ENCODE peak calls at places on chromosome 1, in five cellular contexts. V, R, K, U and Q are unnamed samples.
A peak's percentile ranks its signal among the peaks of the same experiment; 100 is the strongest.

GRCh38 chr1:1200876-1201810 is 5.2 kb downstream of the TNFRSF18 start:
- DNase-seq in V (peak; percentile 54), R (peak; percentile 82), K (peak; percentile 72), U (peak; percentile 54), Q (peak; percentile 49)

GRCh38 chr1:243639027-243639658 is 210.9 kb downstream of the AKT3 start:
- DNase-seq in V (no peak), R (no peak), K (no peak), U (no peak), Q (no peak)

GRCh38 chr1:235763962-235764361 is 102.7 kb downstream of the LYST start:
- DNase-seq in V (no peak), R (no peak), K (no peak), U (no peak), Q (no peak)

GRCh38 chr1:29758764-29759499 is 522.6 kb downstream of the PTPRU start:
- DNase-seq in V (no peak), R (no peak), K (no peak), U (no peak), Q (no peak)

GRCh38 chr1:181391297-181391905 is 91.9 kb upstream of the CACNA1E start:
- DNase-seq in V (no peak), R (no peak), K (no peak), U (no peak), Q (no peak)

GRCh38 chr1:119286587-119287181 is 81.9 kb upstream of the HAO2 start:
- DNase-seq in V (no peak), R (no peak), K (no peak), U (peak; percentile 25), Q (no peak)

GRCh38 chr1:234613128-234613875 is 3.3 kb upstream of the IRF2BP2 start:
- DNase-seq in V (no peak), R (no peak), K (no peak), U (no peak), Q (no peak)

GRCh38 chr1:210394281-210394798 is 65.6 kb downstream of the HHAT start:
- DNase-seq in V (no peak), R (no peak), K (no peak), U (no peak), Q (no peak)

GRCh38 chr1:57254006-57254405 is 169.9 kb downstream of the DAB1 start:
- DNase-seq in V (no peak), R (no peak), K (no peak), U (no peak), Q (no peak)

DNA sequence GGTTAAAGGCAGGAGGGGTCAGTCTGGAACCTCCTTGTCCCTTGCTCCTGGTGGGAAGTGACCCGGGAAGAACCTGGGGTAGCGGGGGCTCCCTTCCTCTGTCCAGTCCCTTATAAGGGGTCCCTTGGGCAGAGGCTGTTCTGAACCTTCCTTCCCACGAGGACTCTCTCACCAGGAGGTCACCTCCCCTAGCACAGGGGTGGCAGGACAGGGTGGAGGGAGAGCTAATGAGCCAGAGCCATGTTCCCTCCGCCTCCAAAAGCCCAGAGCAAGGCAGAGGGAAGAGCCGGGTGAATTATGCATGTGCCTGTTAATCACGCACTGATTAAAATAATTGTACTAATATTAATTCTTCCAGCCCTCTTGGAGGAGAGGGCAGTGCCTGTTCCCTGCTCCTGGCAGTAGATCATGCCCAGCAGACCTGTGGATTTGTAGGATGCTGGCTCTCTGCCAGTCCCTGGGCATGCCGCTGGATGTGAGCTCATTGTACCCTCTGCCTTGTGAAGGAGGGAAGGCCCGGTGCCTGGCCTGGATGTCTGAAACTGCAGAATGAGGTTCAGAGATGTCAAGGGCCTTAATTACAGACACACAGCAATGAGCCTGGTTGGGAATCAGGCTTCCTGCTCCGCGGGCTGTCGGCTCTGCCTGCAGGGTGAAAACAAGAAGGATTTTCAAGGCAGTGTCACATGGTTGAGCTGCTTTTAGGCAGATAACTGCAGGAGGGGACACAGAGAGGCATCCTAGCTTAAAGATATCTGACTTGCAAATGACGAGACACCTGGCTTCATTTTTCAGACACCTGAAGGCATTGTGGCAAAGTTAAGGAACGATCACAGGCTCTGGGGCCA is 68.2 kb downstream of the IGSF21 start:
- DNase-seq in V (no peak), R (no peak), K (no peak), U (no peak), Q (peak; percentile 40)
- H3K27ac ChIP-seq in V (no peak overlapping the region), R (no peak overlapping the region), K (no peak overlapping the region), U (no peak overlapping the region), Q (no peak overlapping the region)

DNA sequence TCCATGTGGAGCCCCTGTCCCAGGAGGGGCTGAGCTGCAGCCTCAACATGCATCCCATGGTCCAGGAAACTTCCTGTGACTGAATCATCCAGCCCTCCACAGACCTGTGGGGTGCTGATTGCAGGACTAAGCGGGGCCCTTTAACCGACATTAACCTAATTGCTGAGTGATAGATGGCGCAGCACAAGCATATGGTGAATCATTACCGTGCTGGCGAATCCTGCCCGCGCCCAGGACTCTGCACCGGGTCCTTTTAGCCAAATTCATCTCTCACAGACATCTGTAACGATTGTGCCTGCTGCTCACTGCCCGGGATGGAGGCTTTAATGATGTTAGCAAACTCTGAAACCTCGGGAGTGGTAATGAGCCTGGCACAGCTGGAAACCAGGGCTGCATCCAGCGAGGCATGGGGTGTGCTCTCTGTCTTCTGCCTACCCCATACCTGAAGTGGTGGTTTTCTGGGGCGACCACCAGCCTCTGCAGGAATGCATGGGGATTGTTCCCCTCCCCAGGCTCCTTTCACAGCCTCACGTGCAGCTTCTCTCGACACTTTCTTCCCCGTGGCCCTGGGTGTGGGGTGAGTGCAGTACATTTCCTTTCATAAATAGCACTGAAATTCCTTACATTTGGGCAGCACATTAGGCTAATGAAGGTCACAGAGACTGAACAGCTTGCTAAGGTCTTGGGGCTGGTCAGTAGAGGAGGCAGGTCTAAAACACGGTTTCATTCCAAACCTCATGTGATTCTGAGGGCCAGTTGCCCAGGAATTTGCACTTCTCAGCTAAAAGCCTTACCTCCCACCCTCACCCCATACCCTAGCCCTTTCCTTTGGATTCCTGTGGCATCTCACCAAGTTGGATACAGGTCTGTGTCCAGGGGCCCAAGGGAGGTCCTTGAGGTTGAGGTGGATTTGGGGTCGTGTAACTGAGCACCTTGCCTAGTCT is 147.6 kb upstream of the CD34 start:
- DNase-seq in V (no peak), R (no peak), K (no peak), U (no peak), Q (no peak)
- H3K27ac ChIP-seq in V (no peak overlapping the region), R (no peak overlapping the region), K (no peak overlapping the region), U (no peak overlapping the region), Q (no peak overlapping the region)

DNA sequence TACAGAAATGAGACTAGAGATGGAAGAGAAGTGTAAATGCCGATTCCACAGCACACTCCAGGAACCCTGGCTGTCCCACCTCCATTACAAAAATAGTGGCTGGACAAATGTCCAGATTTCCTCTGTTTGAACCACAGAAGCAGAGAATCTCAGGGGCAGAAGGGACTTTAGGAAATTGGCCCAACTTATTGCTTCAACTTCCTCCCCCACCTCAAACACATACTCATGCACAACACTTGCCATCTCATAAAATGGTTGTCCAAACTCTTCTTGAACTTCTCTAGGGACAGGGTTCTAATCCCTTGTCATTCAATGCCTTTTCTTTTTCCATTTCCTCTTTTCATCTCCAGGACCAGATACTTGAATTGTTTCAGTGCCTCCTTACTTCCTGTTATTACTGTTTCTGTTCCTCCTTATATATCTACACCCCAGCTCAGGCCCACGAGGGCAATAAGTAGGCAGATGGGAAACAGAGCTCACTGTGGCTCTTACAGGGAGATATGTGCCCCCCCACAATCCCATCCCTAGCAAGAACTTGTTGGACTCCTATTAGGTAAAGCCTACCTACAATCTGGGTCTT is 8.5 kb upstream of the B4GALT3 start:
- DNase-seq in V (peak; percentile 75), R (no peak), K (no peak), U (no peak), Q (no peak)
- H3K27ac ChIP-seq in V (peak overlapping the region; percentile 54), R (peak overlapping the region; percentile 61), K (peak overlapping the region; percentile 76), U (peak overlapping the region; percentile 79), Q (peak overlapping the region; percentile 79)

GRCh38 chr1:173865468-173866164 is 2.2 kb downstream of the GAS5 start:
- DNase-seq in V (no peak), R (no peak), K (no peak), U (no peak), Q (no peak)
- H3K27ac ChIP-seq in V (no peak overlapping the region), R (no peak overlapping the region), K (no peak overlapping the region), U (no peak overlapping the region), Q (peak overlapping the region; percentile 94)

GRCh38 chr1:117735045-117735992 is 129.5 kb downstream of the TENT5C start:
- DNase-seq in V (peak; percentile 32), R (no peak), K (no peak), U (peak; percentile 61), Q (peak; percentile 43)
- H3K27ac ChIP-seq in V (peak overlapping the region; percentile 44), R (peak overlapping the region; percentile 2), K (no peak overlapping the region), U (no peak overlapping the region), Q (no peak overlapping the region)

GRCh38 chr1:212432163-212432705 is 486 bp upstream of the NENF start:
- DNase-seq in V (no peak), R (no peak), K (no peak), U (no peak), Q (no peak)

GRCh38 chr1:212430955-212431394 is 1.7 kb upstream of the NENF start:
- DNase-seq in V (no peak), R (no peak), K (no peak), U (peak; percentile 87), Q (no peak)

GRCh38 chr1:212433577-212434462 is 1.1 kb downstream of the NENF start:
- DNase-seq in V (no peak), R (no peak), K (no peak), U (no peak), Q (no peak)

GRCh38 chr1:212431656-212432055 is 1.1 kb upstream of the NENF start:
- DNase-seq in V (no peak), R (no peak), K (no peak), U (peak; percentile 40), Q (no peak)

GRCh38 chr1:212432706-212433576 is at the start of gene NENF:
- DNase-seq in V (peak; percentile 70), R (peak; percentile 77), K (peak; percentile 86), U (peak; percentile 88), Q (peak; percentile 88)
- H3K27ac ChIP-seq in V (peak within 1 kb of the TSS; percentile 60), R (no peak within 1 kb of the TSS), K (peak within 1 kb of the TSS; percentile 86), U (peak within 1 kb of the TSS; percentile 18), Q (peak within 1 kb of the TSS; percentile 86)